ENCODE peak calls at places on chromosome 20, in ten cellular contexts. Q, Y, M, R, L, I, A, O, B and W are unnamed samples.

GRCh38 chr20:25470045-25470444 is 62.6 kb downstream of the GINS1 start:
- DNase-seq in Q (peak; percentile 31), Y (no peak), M (no peak), R (no peak), L (no peak), I (peak; percentile 30), A (peak; percentile 8), O (no peak), B (no peak), W (no peak)

GRCh38 chr20:47201074-47201730 is 155.3 kb downstream of the ZMYND8 start:
- DNase-seq in Q (no peak), Y (no peak), M (no peak), R (no peak), L (no peak), I (no peak), A (no peak), O (no peak), B (no peak), W (no peak)

GRCh38 chr20:62651285-62652021 is 9.2 kb downstream of the SLCO4A1 start:
- DNase-seq in Q (no peak), Y (no peak), M (peak; percentile 57), R (peak; percentile 59), L (no peak), I (no peak), A (no peak), O (peak; percentile 76), B (peak; percentile 43), W (no peak)

GRCh38 chr20:51583073-51583472 is 40.6 kb upstream of the NFATC2 start:
- DNase-seq in Q (no peak), Y (no peak), M (no peak), R (no peak), L (no peak), I (no peak), A (no peak), O (no peak), B (no peak), W (no peak)

GRCh38 chr20:13838664-13839063 is 53.8 kb downstream of the NDUFAF5 start:
- DNase-seq in Q (no peak), Y (no peak), M (no peak), R (no peak), L (no peak), I (no peak), A (no peak), O (no peak), B (no peak), W (no peak)

GRCh38 chr20:61964675-61965605 is 100.7 kb downstream of the TAF4 start:
- DNase-seq in Q (no peak), Y (no peak), M (no peak), R (no peak), L (no peak), I (no peak), A (no peak), O (no peak), B (peak; percentile 1), W (no peak)

GRCh38 chr20:44642203-44643153 is 9.0 kb downstream of the ADA start:
- DNase-seq in Q (peak; percentile 64), Y (peak; percentile 88), M (peak; percentile 43), R (peak; percentile 42), L (peak; percentile 53), I (peak; percentile 91), A (no peak), O (peak; percentile 80), B (peak; percentile 77), W (no peak)

GRCh38 chr20:12941025-12941424 is 67.7 kb upstream of the SPTLC3 start:
- DNase-seq in Q (no peak), Y (no peak), M (no peak), R (no peak), L (no peak), I (peak; percentile 8), A (no peak), O (no peak), B (no peak), W (no peak)

GRCh38 chr20:38119446-38119845 is 45.6 kb downstream of the TGM2 start:
- DNase-seq in Q (no peak), Y (peak; percentile 56), M (no peak), R (no peak), L (no peak), I (no peak), A (no peak), O (no peak), B (peak; percentile 1), W (peak; percentile 65)

GRCh38 chr20:16035576-16035975 is 537.7 kb downstream of the KIF16B start:
- DNase-seq in Q (no peak), Y (no peak), M (no peak), R (no peak), L (no peak), I (no peak), A (no peak), O (no peak), B (no peak), W (no peak)

GRCh38 chr20:45037050-45037449 is 63.9 kb downstream of the KCNS1 start:
- DNase-seq in Q (no peak), Y (no peak), M (no peak), R (no peak), L (no peak), I (peak; percentile 78), A (no peak), O (no peak), B (peak; percentile 42), W (no peak)

GRCh38 chr20:52056203-52057062 is 135.1 kb downstream of the ZFP64 start:
- DNase-seq in Q (no peak), Y (no peak), M (no peak), R (no peak), L (no peak), I (peak; percentile 95), A (no peak), O (no peak), B (no peak), W (no peak)

DNA sequence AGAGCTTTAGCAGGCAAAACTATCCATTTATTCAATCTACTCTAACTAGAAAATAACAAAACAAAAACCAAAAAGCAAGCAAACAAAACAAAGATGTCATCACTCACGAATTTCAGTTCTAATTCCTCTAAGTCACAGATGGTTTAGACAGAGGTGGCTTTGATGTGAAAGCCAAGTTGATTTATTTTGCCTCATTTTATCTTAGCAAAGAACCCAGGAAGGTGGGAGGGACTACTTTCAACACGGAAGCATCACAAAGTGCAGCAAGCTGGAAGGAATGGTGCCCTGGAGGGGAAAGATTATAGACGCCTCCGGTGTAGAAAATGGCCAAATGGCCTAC is 88.4 kb downstream of the LAMP5 start:
- DNase-seq in Q (no peak), Y (no peak), M (no peak), R (no peak), L (no peak), I (no peak), A (no peak), O (no peak), B (no peak), W (no peak)
- H3K27ac ChIP-seq in Q (no peak overlapping the region), Y (no peak overlapping the region), M (no peak overlapping the region), R (no peak overlapping the region), L (no peak overlapping the region), I (no peak overlapping the region), A (no peak overlapping the region), O (no peak overlapping the region), B (no peak overlapping the region), W (no peak overlapping the region)

GRCh38 chr20:33490934-33491656 is 1.2 kb downstream of the CBFA2T2 start:
- DNase-seq in Q (no peak), Y (no peak), M (no peak), R (no peak), L (no peak), I (peak; percentile 1), A (no peak), O (no peak), B (no peak), W (no peak)
- H3K27ac ChIP-seq in Q (no peak overlapping the region), Y (peak overlapping the region; percentile 95), M (no peak overlapping the region), R (peak overlapping the region; percentile 98), L (peak overlapping the region; percentile 74), I (peak overlapping the region; percentile 52), A (peak overlapping the region; percentile 74), O (no peak overlapping the region), B (peak overlapping the region; percentile 96), W (peak overlapping the region; percentile 95)

DNA sequence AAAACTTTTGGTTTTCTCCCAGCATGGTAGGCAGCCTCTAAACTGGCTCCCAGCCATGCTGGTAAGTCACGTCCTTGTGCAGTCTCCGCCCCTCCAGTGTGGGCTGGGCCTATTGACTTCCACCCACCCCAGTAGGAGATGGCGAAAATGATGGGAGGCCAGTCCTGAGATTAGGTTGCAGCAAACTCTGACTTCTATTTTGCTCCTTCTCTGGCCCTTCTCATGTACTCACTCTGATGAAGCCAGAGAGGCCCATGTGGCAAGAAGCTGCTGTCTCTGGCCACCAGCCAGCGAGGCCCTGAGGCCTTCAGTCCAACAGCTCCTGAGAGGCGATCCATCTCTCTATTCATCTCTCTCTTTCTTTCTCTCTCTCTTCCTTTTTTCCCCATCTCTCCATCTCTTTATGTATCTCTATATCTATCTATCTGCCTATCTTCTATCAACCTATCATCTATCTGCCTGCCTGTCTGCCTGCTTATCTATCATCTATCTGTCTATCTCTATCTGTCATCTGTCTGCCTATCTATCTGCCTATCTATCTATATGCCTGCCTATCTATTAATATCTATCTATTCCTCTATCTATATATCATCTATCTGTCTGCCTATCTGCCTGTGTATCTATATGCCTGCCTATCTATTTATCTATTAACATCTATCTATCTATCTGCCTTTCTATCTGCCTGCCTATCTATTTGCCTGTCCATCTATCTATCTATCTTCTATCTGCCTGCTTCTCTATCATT is 52.6 kb upstream of the STX16 start:
- DNase-seq in Q (no peak), Y (no peak), M (no peak), R (peak; percentile 26), L (no peak), I (peak; percentile 44), A (no peak), O (no peak), B (no peak), W (no peak)
- H3K27ac ChIP-seq in Q (no peak overlapping the region), Y (no peak overlapping the region), M (no peak overlapping the region), R (no peak overlapping the region), L (no peak overlapping the region), I (no peak overlapping the region), A (no peak overlapping the region), O (no peak overlapping the region), B (no peak overlapping the region), W (no peak overlapping the region)

GRCh38 chr20:10641893-10642292 is 31.9 kb downstream of the JAG1 start:
- DNase-seq in Q (no peak), Y (no peak), M (no peak), R (no peak), L (no peak), I (no peak), A (no peak), O (no peak), B (no peak), W (no peak)
- H3K27ac ChIP-seq in Q (no peak overlapping the region), Y (no peak overlapping the region), M (no peak overlapping the region), R (no peak overlapping the region), L (no peak overlapping the region), I (no peak overlapping the region), A (no peak overlapping the region), O (no peak overlapping the region), B (no peak overlapping the region), W (no peak overlapping the region)

DNA sequence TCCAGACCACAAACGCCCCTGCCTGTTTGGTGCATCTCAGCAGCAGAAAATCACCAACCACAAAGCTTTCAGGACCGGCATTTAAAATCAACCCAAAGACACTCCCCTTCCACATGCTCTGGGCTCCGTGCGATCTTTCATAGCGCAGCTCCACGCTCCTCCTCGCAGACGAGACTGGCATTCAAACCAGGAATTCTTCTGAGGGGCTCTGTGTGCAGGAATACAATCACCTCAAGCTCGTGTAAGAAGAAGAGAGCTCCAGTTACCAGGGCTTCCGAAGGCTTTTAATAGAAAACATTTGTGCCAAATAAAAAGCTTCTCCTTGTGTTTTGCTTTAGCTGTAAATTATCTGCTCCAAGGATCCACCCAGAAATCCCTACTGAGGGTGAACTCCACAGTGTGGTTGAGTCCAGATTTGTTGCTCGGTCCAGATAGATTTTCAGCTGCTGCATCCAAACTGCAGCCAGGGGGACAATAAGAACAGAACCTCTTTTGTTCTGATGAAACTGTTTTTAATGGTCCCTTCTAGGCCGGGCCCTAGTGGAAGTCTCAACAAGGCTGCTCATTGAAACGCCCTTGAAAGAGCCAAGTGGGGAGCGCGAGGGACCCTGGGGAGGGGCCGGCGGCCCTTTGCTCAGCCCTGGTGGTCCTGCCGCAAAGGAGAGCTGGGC is 16.4 kb upstream of the BMP7 start:
- DNase-seq in Q (no peak), Y (no peak), M (no peak), R (no peak), L (peak; percentile 55), I (no peak), A (no peak), O (no peak), B (no peak), W (no peak)
- H3K27ac ChIP-seq in Q (no peak overlapping the region), Y (no peak overlapping the region), M (peak overlapping the region; percentile 25), R (no peak overlapping the region), L (peak overlapping the region; percentile 86), I (no peak overlapping the region), A (no peak overlapping the region), O (no peak overlapping the region), B (no peak overlapping the region), W (no peak overlapping the region)